ENCODE peak calls at places on chromosomes 3 and 15, in eight cellular contexts. One of them, this sample, is unnamed.

GRCh38 chr3:13273604-13274105 is 146.5 kb downstream of the NUP210 start:
- DNase-seq in CD8-positive, alpha-beta T cell: no peak
- DNase-seq in activated CD8-positive, alpha-beta memory T cell treated with anti-CD3 and anti-CD28 coated beads, Interleukin-2, amount 10 ng/mL, durations not matched to agents 7 days and 5 days: no peak
- DNase-seq in GM12865: no peak
- DNase-seq in stimulated activated CD4-positive, alpha-beta T cell treated with anti-CD3 and anti-CD28 coated beads, Interleukin-4, amount 100 ng/mL, for 48 hours: no peak
- DNase-seq in occipital lobe: no peak
- DNase-seq in nucleus accumbens: no peak
- DNase-seq in NCI-H748 treated with DMSO at 0.1 percent for 48 hours: no peak
- DNase-seq in this sample: no peak

GRCh38 chr3:150253622-150254021 is 154.5 kb upstream of the TSC22D2 start:
- DNase-seq in CD8-positive, alpha-beta T cell: no peak
- DNase-seq in activated CD8-positive, alpha-beta memory T cell treated with anti-CD3 and anti-CD28 coated beads, Interleukin-2, amount 10 ng/mL, durations not matched to agents 7 days and 5 days: no peak
- DNase-seq in GM12865: no peak
- DNase-seq in stimulated activated CD4-positive, alpha-beta T cell treated with anti-CD3 and anti-CD28 coated beads, Interleukin-4, amount 100 ng/mL, for 48 hours: no peak
- DNase-seq in occipital lobe: no peak
- DNase-seq in nucleus accumbens: no peak
- DNase-seq in NCI-H748 treated with DMSO at 0.1 percent for 48 hours: peak
- DNase-seq in this sample: no peak

GRCh38 chr3:69254351-69254750 is 131.5 kb downstream of the FRMD4B start:
- DNase-seq in CD8-positive, alpha-beta T cell: no peak
- DNase-seq in activated CD8-positive, alpha-beta memory T cell treated with anti-CD3 and anti-CD28 coated beads, Interleukin-2, amount 10 ng/mL, durations not matched to agents 7 days and 5 days: no peak
- DNase-seq in GM12865: no peak
- DNase-seq in stimulated activated CD4-positive, alpha-beta T cell treated with anti-CD3 and anti-CD28 coated beads, Interleukin-4, amount 100 ng/mL, for 48 hours: no peak
- DNase-seq in occipital lobe: no peak
- DNase-seq in nucleus accumbens: no peak
- DNase-seq in NCI-H748 treated with DMSO at 0.1 percent for 48 hours: no peak
- DNase-seq in this sample: no peak

GRCh38 chr3:61178167-61178566 is 73.1 kb downstream of the FHIT start:
- DNase-seq in CD8-positive, alpha-beta T cell: no peak
- DNase-seq in activated CD8-positive, alpha-beta memory T cell treated with anti-CD3 and anti-CD28 coated beads, Interleukin-2, amount 10 ng/mL, durations not matched to agents 7 days and 5 days: no peak
- DNase-seq in GM12865: no peak
- DNase-seq in stimulated activated CD4-positive, alpha-beta T cell treated with anti-CD3 and anti-CD28 coated beads, Interleukin-4, amount 100 ng/mL, for 48 hours: no peak
- DNase-seq in occipital lobe: no peak
- DNase-seq in nucleus accumbens: no peak
- DNase-seq in NCI-H748 treated with DMSO at 0.1 percent for 48 hours: no peak
- DNase-seq in this sample: no peak

GRCh38 chr3:78788839-78789238 is 979.0 kb downstream of the ROBO1 start:
- DNase-seq in CD8-positive, alpha-beta T cell: no peak
- DNase-seq in activated CD8-positive, alpha-beta memory T cell treated with anti-CD3 and anti-CD28 coated beads, Interleukin-2, amount 10 ng/mL, durations not matched to agents 7 days and 5 days: no peak
- DNase-seq in GM12865: no peak
- DNase-seq in stimulated activated CD4-positive, alpha-beta T cell treated with anti-CD3 and anti-CD28 coated beads, Interleukin-4, amount 100 ng/mL, for 48 hours: no peak
- DNase-seq in occipital lobe: no peak
- DNase-seq in nucleus accumbens: no peak
- DNase-seq in NCI-H748 treated with DMSO at 0.1 percent for 48 hours: no peak
- DNase-seq in this sample: no peak

GRCh38 chr3:197792019-197792647 is 1.1 kb downstream of the LRCH3 start:
- DNase-seq in CD8-positive, alpha-beta T cell: no peak
- DNase-seq in activated CD8-positive, alpha-beta memory T cell treated with anti-CD3 and anti-CD28 coated beads, Interleukin-2, amount 10 ng/mL, durations not matched to agents 7 days and 5 days: peak
- DNase-seq in GM12865: peak
- DNase-seq in stimulated activated CD4-positive, alpha-beta T cell treated with anti-CD3 and anti-CD28 coated beads, Interleukin-4, amount 100 ng/mL, for 48 hours: no peak
- DNase-seq in occipital lobe: no peak
- DNase-seq in nucleus accumbens: no peak
- DNase-seq in NCI-H748 treated with DMSO at 0.1 percent for 48 hours: no peak
- DNase-seq in this sample: no peak

GRCh38 chr3:110381992-110382391 is 689.6 kb upstream of the NECTIN3 start:
- DNase-seq in CD8-positive, alpha-beta T cell: no peak
- DNase-seq in activated CD8-positive, alpha-beta memory T cell treated with anti-CD3 and anti-CD28 coated beads, Interleukin-2, amount 10 ng/mL, durations not matched to agents 7 days and 5 days: no peak
- DNase-seq in GM12865: no peak
- DNase-seq in stimulated activated CD4-positive, alpha-beta T cell treated with anti-CD3 and anti-CD28 coated beads, Interleukin-4, amount 100 ng/mL, for 48 hours: no peak
- DNase-seq in occipital lobe: no peak
- DNase-seq in nucleus accumbens: no peak
- DNase-seq in NCI-H748 treated with DMSO at 0.1 percent for 48 hours: peak
- DNase-seq in this sample: no peak

GRCh38 chr3:14166877-14167605 is 11.4 kb downstream of the XPC start:
- DNase-seq in CD8-positive, alpha-beta T cell: no peak
- DNase-seq in activated CD8-positive, alpha-beta memory T cell treated with anti-CD3 and anti-CD28 coated beads, Interleukin-2, amount 10 ng/mL, durations not matched to agents 7 days and 5 days: no peak
- DNase-seq in GM12865: no peak
- DNase-seq in stimulated activated CD4-positive, alpha-beta T cell treated with anti-CD3 and anti-CD28 coated beads, Interleukin-4, amount 100 ng/mL, for 48 hours: no peak
- DNase-seq in occipital lobe: no peak
- DNase-seq in nucleus accumbens: no peak
- DNase-seq in NCI-H748 treated with DMSO at 0.1 percent for 48 hours: no peak
- DNase-seq in this sample: no peak

GRCh38 chr3:150611666-150612065 is 8.5 kb downstream of the SELENOT start:
- DNase-seq in CD8-positive, alpha-beta T cell: no peak
- DNase-seq in activated CD8-positive, alpha-beta memory T cell treated with anti-CD3 and anti-CD28 coated beads, Interleukin-2, amount 10 ng/mL, durations not matched to agents 7 days and 5 days: no peak
- DNase-seq in GM12865: no peak
- DNase-seq in stimulated activated CD4-positive, alpha-beta T cell treated with anti-CD3 and anti-CD28 coated beads, Interleukin-4, amount 100 ng/mL, for 48 hours: no peak
- DNase-seq in occipital lobe: no peak
- DNase-seq in nucleus accumbens: no peak
- DNase-seq in NCI-H748 treated with DMSO at 0.1 percent for 48 hours: no peak
- DNase-seq in this sample: no peak

GRCh38 chr15:27095809-27096580 is 125.0 kb downstream of the GABRG3 start:
- DNase-seq in CD8-positive, alpha-beta T cell: no peak
- DNase-seq in activated CD8-positive, alpha-beta memory T cell treated with anti-CD3 and anti-CD28 coated beads, Interleukin-2, amount 10 ng/mL, durations not matched to agents 7 days and 5 days: no peak
- DNase-seq in GM12865: no peak
- DNase-seq in stimulated activated CD4-positive, alpha-beta T cell treated with anti-CD3 and anti-CD28 coated beads, Interleukin-4, amount 100 ng/mL, for 48 hours: no peak
- DNase-seq in occipital lobe: peak
- DNase-seq in nucleus accumbens: no peak
- DNase-seq in NCI-H748 treated with DMSO at 0.1 percent for 48 hours: peak
- DNase-seq in this sample: no peak

GRCh38 chr3:182258538-182259177 is 534.6 kb upstream of the ATP11B start:
- DNase-seq in CD8-positive, alpha-beta T cell: no peak
- DNase-seq in activated CD8-positive, alpha-beta memory T cell treated with anti-CD3 and anti-CD28 coated beads, Interleukin-2, amount 10 ng/mL, durations not matched to agents 7 days and 5 days: no peak
- DNase-seq in GM12865: peak
- DNase-seq in stimulated activated CD4-positive, alpha-beta T cell treated with anti-CD3 and anti-CD28 coated beads, Interleukin-4, amount 100 ng/mL, for 48 hours: no peak
- DNase-seq in occipital lobe: peak
- DNase-seq in nucleus accumbens: peak
- DNase-seq in NCI-H748 treated with DMSO at 0.1 percent for 48 hours: peak
- DNase-seq in this sample: no peak

GRCh38 chr3:76570436-76571057 is 469.4 kb upstream of the ROBO2 start:
- DNase-seq in CD8-positive, alpha-beta T cell: no peak
- DNase-seq in activated CD8-positive, alpha-beta memory T cell treated with anti-CD3 and anti-CD28 coated beads, Interleukin-2, amount 10 ng/mL, durations not matched to agents 7 days and 5 days: no peak
- DNase-seq in GM12865: peak
- DNase-seq in stimulated activated CD4-positive, alpha-beta T cell treated with anti-CD3 and anti-CD28 coated beads, Interleukin-4, amount 100 ng/mL, for 48 hours: no peak
- DNase-seq in occipital lobe: no peak
- DNase-seq in nucleus accumbens: no peak
- DNase-seq in NCI-H748 treated with DMSO at 0.1 percent for 48 hours: no peak
- DNase-seq in this sample: no peak

GRCh38 chr3:110577856-110578255 is 493.8 kb upstream of the NECTIN3 start:
- DNase-seq in CD8-positive, alpha-beta T cell: no peak
- DNase-seq in activated CD8-positive, alpha-beta memory T cell treated with anti-CD3 and anti-CD28 coated beads, Interleukin-2, amount 10 ng/mL, durations not matched to agents 7 days and 5 days: no peak
- DNase-seq in GM12865: no peak
- DNase-seq in stimulated activated CD4-positive, alpha-beta T cell treated with anti-CD3 and anti-CD28 coated beads, Interleukin-4, amount 100 ng/mL, for 48 hours: no peak
- DNase-seq in occipital lobe: no peak
- DNase-seq in nucleus accumbens: no peak
- DNase-seq in NCI-H748 treated with DMSO at 0.1 percent for 48 hours: no peak
- DNase-seq in this sample: no peak

GRCh38 chr3:43004282-43004681 is 25.2 kb downstream of the GASK1A start:
- DNase-seq in CD8-positive, alpha-beta T cell: no peak
- DNase-seq in activated CD8-positive, alpha-beta memory T cell treated with anti-CD3 and anti-CD28 coated beads, Interleukin-2, amount 10 ng/mL, durations not matched to agents 7 days and 5 days: no peak
- DNase-seq in GM12865: no peak
- DNase-seq in stimulated activated CD4-positive, alpha-beta T cell treated with anti-CD3 and anti-CD28 coated beads, Interleukin-4, amount 100 ng/mL, for 48 hours: no peak
- DNase-seq in occipital lobe: no peak
- DNase-seq in nucleus accumbens: no peak
- DNase-seq in NCI-H748 treated with DMSO at 0.1 percent for 48 hours: no peak
- DNase-seq in this sample: no peak

GRCh38 chr3:57184516-57184915 is 15.3 kb downstream of the HESX1 start:
- DNase-seq in CD8-positive, alpha-beta T cell: no peak
- DNase-seq in activated CD8-positive, alpha-beta memory T cell treated with anti-CD3 and anti-CD28 coated beads, Interleukin-2, amount 10 ng/mL, durations not matched to agents 7 days and 5 days: no peak
- DNase-seq in GM12865: no peak
- DNase-seq in stimulated activated CD4-positive, alpha-beta T cell treated with anti-CD3 and anti-CD28 coated beads, Interleukin-4, amount 100 ng/mL, for 48 hours: no peak
- DNase-seq in occipital lobe: no peak
- DNase-seq in nucleus accumbens: no peak
- DNase-seq in NCI-H748 treated with DMSO at 0.1 percent for 48 hours: no peak
- DNase-seq in this sample: no peak

GRCh38 chr3:147554332-147554731 is 145.2 kb downstream of the ZIC1 start:
- DNase-seq in CD8-positive, alpha-beta T cell: no peak
- DNase-seq in activated CD8-positive, alpha-beta memory T cell treated with anti-CD3 and anti-CD28 coated beads, Interleukin-2, amount 10 ng/mL, durations not matched to agents 7 days and 5 days: no peak
- DNase-seq in GM12865: no peak
- DNase-seq in stimulated activated CD4-positive, alpha-beta T cell treated with anti-CD3 and anti-CD28 coated beads, Interleukin-4, amount 100 ng/mL, for 48 hours: no peak
- DNase-seq in occipital lobe: no peak
- DNase-seq in nucleus accumbens: no peak
- DNase-seq in NCI-H748 treated with DMSO at 0.1 percent for 48 hours: peak
- DNase-seq in this sample: no peak

GRCh38 chr15:43104426-43104825 is 1.4 kb downstream of the UBR1 start:
- DNase-seq in CD8-positive, alpha-beta T cell: no peak
- DNase-seq in activated CD8-positive, alpha-beta memory T cell treated with anti-CD3 and anti-CD28 coated beads, Interleukin-2, amount 10 ng/mL, durations not matched to agents 7 days and 5 days: no peak
- DNase-seq in GM12865: no peak
- DNase-seq in stimulated activated CD4-positive, alpha-beta T cell treated with anti-CD3 and anti-CD28 coated beads, Interleukin-4, amount 100 ng/mL, for 48 hours: no peak
- DNase-seq in occipital lobe: no peak
- DNase-seq in nucleus accumbens: no peak
- DNase-seq in NCI-H748 treated with DMSO at 0.1 percent for 48 hours: no peak
- DNase-seq in this sample: no peak

GRCh38 chr15:91776104-91776503 is 77.4 kb upstream of the SLCO3A1 start:
- DNase-seq in CD8-positive, alpha-beta T cell: no peak
- DNase-seq in activated CD8-positive, alpha-beta memory T cell treated with anti-CD3 and anti-CD28 coated beads, Interleukin-2, amount 10 ng/mL, durations not matched to agents 7 days and 5 days: no peak
- DNase-seq in GM12865: no peak
- DNase-seq in stimulated activated CD4-positive, alpha-beta T cell treated with anti-CD3 and anti-CD28 coated beads, Interleukin-4, amount 100 ng/mL, for 48 hours: no peak
- DNase-seq in occipital lobe: no peak
- DNase-seq in nucleus accumbens: no peak
- DNase-seq in NCI-H748 treated with DMSO at 0.1 percent for 48 hours: no peak
- DNase-seq in this sample: no peak

GRCh38 chr3:112531358-112531781 is 30.4 kb downstream of the ATG3 start:
- DNase-seq in CD8-positive, alpha-beta T cell: no peak
- DNase-seq in activated CD8-positive, alpha-beta memory T cell treated with anti-CD3 and anti-CD28 coated beads, Interleukin-2, amount 10 ng/mL, durations not matched to agents 7 days and 5 days: no peak
- DNase-seq in GM12865: peak
- DNase-seq in stimulated activated CD4-positive, alpha-beta T cell treated with anti-CD3 and anti-CD28 coated beads, Interleukin-4, amount 100 ng/mL, for 48 hours: no peak
- DNase-seq in occipital lobe: no peak
- DNase-seq in nucleus accumbens: no peak
- DNase-seq in NCI-H748 treated with DMSO at 0.1 percent for 48 hours: no peak
- DNase-seq in this sample: no peak

GRCh38 chr15:100501095-100501494 is 27.7 kb downstream of the CERS3 start:
- DNase-seq in CD8-positive, alpha-beta T cell: no peak
- DNase-seq in activated CD8-positive, alpha-beta memory T cell treated with anti-CD3 and anti-CD28 coated beads, Interleukin-2, amount 10 ng/mL, durations not matched to agents 7 days and 5 days: no peak
- DNase-seq in GM12865: no peak
- DNase-seq in stimulated activated CD4-positive, alpha-beta T cell treated with anti-CD3 and anti-CD28 coated beads, Interleukin-4, amount 100 ng/mL, for 48 hours: no peak
- DNase-seq in occipital lobe: no peak
- DNase-seq in nucleus accumbens: no peak
- DNase-seq in NCI-H748 treated with DMSO at 0.1 percent for 48 hours: no peak
- DNase-seq in this sample: no peak

GRCh38 chr3:114551770-114552526 is 258.1 kb downstream of the TIGIT start:
- DNase-seq in CD8-positive, alpha-beta T cell: no peak
- DNase-seq in activated CD8-positive, alpha-beta memory T cell treated with anti-CD3 and anti-CD28 coated beads, Interleukin-2, amount 10 ng/mL, durations not matched to agents 7 days and 5 days: no peak
- DNase-seq in GM12865: no peak
- DNase-seq in stimulated activated CD4-positive, alpha-beta T cell treated with anti-CD3 and anti-CD28 coated beads, Interleukin-4, amount 100 ng/mL, for 48 hours: no peak
- DNase-seq in occipital lobe: no peak
- DNase-seq in nucleus accumbens: no peak
- DNase-seq in NCI-H748 treated with DMSO at 0.1 percent for 48 hours: no peak
- DNase-seq in this sample: no peak

GRCh38 chr3:116302087-116302747 is 143.1 kb downstream of the LSAMP start:
- DNase-seq in CD8-positive, alpha-beta T cell: no peak
- DNase-seq in activated CD8-positive, alpha-beta memory T cell treated with anti-CD3 and anti-CD28 coated beads, Interleukin-2, amount 10 ng/mL, durations not matched to agents 7 days and 5 days: no peak
- DNase-seq in GM12865: no peak
- DNase-seq in stimulated activated CD4-positive, alpha-beta T cell treated with anti-CD3 and anti-CD28 coated beads, Interleukin-4, amount 100 ng/mL, for 48 hours: no peak
- DNase-seq in occipital lobe: no peak
- DNase-seq in nucleus accumbens: no peak
- DNase-seq in NCI-H748 treated with DMSO at 0.1 percent for 48 hours: no peak
- DNase-seq in this sample: no peak

GRCh38 chr15:25246641-25247417 is 192.0 kb downstream of the UBE3A start:
- DNase-seq in CD8-positive, alpha-beta T cell: no peak
- DNase-seq in activated CD8-positive, alpha-beta memory T cell treated with anti-CD3 and anti-CD28 coated beads, Interleukin-2, amount 10 ng/mL, durations not matched to agents 7 days and 5 days: peak
- DNase-seq in GM12865: no peak
- DNase-seq in stimulated activated CD4-positive, alpha-beta T cell treated with anti-CD3 and anti-CD28 coated beads, Interleukin-4, amount 100 ng/mL, for 48 hours: no peak
- DNase-seq in occipital lobe: no peak
- DNase-seq in nucleus accumbens: no peak
- DNase-seq in NCI-H748 treated with DMSO at 0.1 percent for 48 hours: no peak
- DNase-seq in this sample: no peak

GRCh38 chr15:65376767-65377104 is 1.1 kb downstream of the IGDCC3 start:
- DNase-seq in CD8-positive, alpha-beta T cell: no peak
- DNase-seq in activated CD8-positive, alpha-beta memory T cell treated with anti-CD3 and anti-CD28 coated beads, Interleukin-2, amount 10 ng/mL, durations not matched to agents 7 days and 5 days: no peak
- DNase-seq in GM12865: no peak
- DNase-seq in stimulated activated CD4-positive, alpha-beta T cell treated with anti-CD3 and anti-CD28 coated beads, Interleukin-4, amount 100 ng/mL, for 48 hours: no peak
- DNase-seq in occipital lobe: no peak
- DNase-seq in nucleus accumbens: no peak
- DNase-seq in NCI-H748 treated with DMSO at 0.1 percent for 48 hours: no peak
- DNase-seq in this sample: no peak

GRCh38 chr15:86916671-86917450 is 837.2 kb downstream of the AGBL1 start:
- DNase-seq in CD8-positive, alpha-beta T cell: no peak
- DNase-seq in activated CD8-positive, alpha-beta memory T cell treated with anti-CD3 and anti-CD28 coated beads, Interleukin-2, amount 10 ng/mL, durations not matched to agents 7 days and 5 days: no peak
- DNase-seq in GM12865: no peak
- DNase-seq in stimulated activated CD4-positive, alpha-beta T cell treated with anti-CD3 and anti-CD28 coated beads, Interleukin-4, amount 100 ng/mL, for 48 hours: no peak
- DNase-seq in occipital lobe: peak
- DNase-seq in nucleus accumbens: peak
- DNase-seq in NCI-H748 treated with DMSO at 0.1 percent for 48 hours: peak
- DNase-seq in this sample: peak

GRCh38 chr3:127787071-127787490 is 35.2 kb downstream of the MGLL start:
- DNase-seq in CD8-positive, alpha-beta T cell: no peak
- DNase-seq in activated CD8-positive, alpha-beta memory T cell treated with anti-CD3 and anti-CD28 coated beads, Interleukin-2, amount 10 ng/mL, durations not matched to agents 7 days and 5 days: no peak
- DNase-seq in GM12865: no peak
- DNase-seq in stimulated activated CD4-positive, alpha-beta T cell treated with anti-CD3 and anti-CD28 coated beads, Interleukin-4, amount 100 ng/mL, for 48 hours: no peak
- DNase-seq in occipital lobe: peak
- DNase-seq in nucleus accumbens: peak
- DNase-seq in NCI-H748 treated with DMSO at 0.1 percent for 48 hours: no peak
- DNase-seq in this sample: no peak

GRCh38 chr3:57068437-57069089 is 8.1 kb downstream of the SPATA12 start:
- DNase-seq in CD8-positive, alpha-beta T cell: no peak
- DNase-seq in activated CD8-positive, alpha-beta memory T cell treated with anti-CD3 and anti-CD28 coated beads, Interleukin-2, amount 10 ng/mL, durations not matched to agents 7 days and 5 days: peak
- DNase-seq in GM12865: peak
- DNase-seq in stimulated activated CD4-positive, alpha-beta T cell treated with anti-CD3 and anti-CD28 coated beads, Interleukin-4, amount 100 ng/mL, for 48 hours: no peak
- DNase-seq in occipital lobe: no peak
- DNase-seq in nucleus accumbens: no peak
- DNase-seq in NCI-H748 treated with DMSO at 0.1 percent for 48 hours: no peak
- DNase-seq in this sample: no peak

GRCh38 chr15:88382482-88382983 is 84.7 kb downstream of the MRPL46 start:
- DNase-seq in CD8-positive, alpha-beta T cell: no peak
- DNase-seq in activated CD8-positive, alpha-beta memory T cell treated with anti-CD3 and anti-CD28 coated beads, Interleukin-2, amount 10 ng/mL, durations not matched to agents 7 days and 5 days: no peak
- DNase-seq in GM12865: no peak
- DNase-seq in stimulated activated CD4-positive, alpha-beta T cell treated with anti-CD3 and anti-CD28 coated beads, Interleukin-4, amount 100 ng/mL, for 48 hours: no peak
- DNase-seq in occipital lobe: no peak
- DNase-seq in nucleus accumbens: no peak
- DNase-seq in NCI-H748 treated with DMSO at 0.1 percent for 48 hours: no peak
- DNase-seq in this sample: no peak

GRCh38 chr15:77723756-77724155 is 91.0 kb upstream of the LINGO1 start:
- DNase-seq in CD8-positive, alpha-beta T cell: no peak
- DNase-seq in activated CD8-positive, alpha-beta memory T cell treated with anti-CD3 and anti-CD28 coated beads, Interleukin-2, amount 10 ng/mL, durations not matched to agents 7 days and 5 days: no peak
- DNase-seq in GM12865: no peak
- DNase-seq in stimulated activated CD4-positive, alpha-beta T cell treated with anti-CD3 and anti-CD28 coated beads, Interleukin-4, amount 100 ng/mL, for 48 hours: no peak
- DNase-seq in occipital lobe: no peak
- DNase-seq in nucleus accumbens: no peak
- DNase-seq in NCI-H748 treated with DMSO at 0.1 percent for 48 hours: no peak
- DNase-seq in this sample: no peak

GRCh38 chr15:35206060-35206675 is 121.1 kb upstream of the NANOGP8 start:
- DNase-seq in CD8-positive, alpha-beta T cell: no peak
- DNase-seq in activated CD8-positive, alpha-beta memory T cell treated with anti-CD3 and anti-CD28 coated beads, Interleukin-2, amount 10 ng/mL, durations not matched to agents 7 days and 5 days: no peak
- DNase-seq in GM12865: peak
- DNase-seq in stimulated activated CD4-positive, alpha-beta T cell treated with anti-CD3 and anti-CD28 coated beads, Interleukin-4, amount 100 ng/mL, for 48 hours: no peak
- DNase-seq in occipital lobe: no peak
- DNase-seq in nucleus accumbens: no peak
- DNase-seq in NCI-H748 treated with DMSO at 0.1 percent for 48 hours: no peak
- DNase-seq in this sample: no peak

GRCh38 chr3:106025151-106025722 is 156.4 kb upstream of the CBLB start:
- DNase-seq in CD8-positive, alpha-beta T cell: no peak
- DNase-seq in activated CD8-positive, alpha-beta memory T cell treated with anti-CD3 and anti-CD28 coated beads, Interleukin-2, amount 10 ng/mL, durations not matched to agents 7 days and 5 days: no peak
- DNase-seq in GM12865: no peak
- DNase-seq in stimulated activated CD4-positive, alpha-beta T cell treated with anti-CD3 and anti-CD28 coated beads, Interleukin-4, amount 100 ng/mL, for 48 hours: no peak
- DNase-seq in occipital lobe: no peak
- DNase-seq in nucleus accumbens: no peak
- DNase-seq in NCI-H748 treated with DMSO at 0.1 percent for 48 hours: peak
- DNase-seq in this sample: no peak

GRCh38 chr15:90560229-90560771 is 30.6 kb downstream of the CRTC3 start:
- DNase-seq in CD8-positive, alpha-beta T cell: no peak
- DNase-seq in activated CD8-positive, alpha-beta memory T cell treated with anti-CD3 and anti-CD28 coated beads, Interleukin-2, amount 10 ng/mL, durations not matched to agents 7 days and 5 days: no peak
- DNase-seq in GM12865: no peak
- DNase-seq in stimulated activated CD4-positive, alpha-beta T cell treated with anti-CD3 and anti-CD28 coated beads, Interleukin-4, amount 100 ng/mL, for 48 hours: no peak
- DNase-seq in occipital lobe: no peak
- DNase-seq in nucleus accumbens: no peak
- DNase-seq in NCI-H748 treated with DMSO at 0.1 percent for 48 hours: no peak
- DNase-seq in this sample: no peak

GRCh38 chr3:53570709-53571108 is 76.3 kb downstream of the CACNA1D start:
- DNase-seq in CD8-positive, alpha-beta T cell: no peak
- DNase-seq in activated CD8-positive, alpha-beta memory T cell treated with anti-CD3 and anti-CD28 coated beads, Interleukin-2, amount 10 ng/mL, durations not matched to agents 7 days and 5 days: no peak
- DNase-seq in GM12865: no peak
- DNase-seq in stimulated activated CD4-positive, alpha-beta T cell treated with anti-CD3 and anti-CD28 coated beads, Interleukin-4, amount 100 ng/mL, for 48 hours: no peak
- DNase-seq in occipital lobe: no peak
- DNase-seq in nucleus accumbens: no peak
- DNase-seq in NCI-H748 treated with DMSO at 0.1 percent for 48 hours: no peak
- DNase-seq in this sample: no peak